ENCODE peak calls at places on chromosome X, in eight cellular contexts. B is activated B cell treated with CpG ODN at 0.5 μM for 24 hours, C is RWPE1, D is fibroblast of pulmonary artery, Q is cardiac fibroblast, P is choroid plexus epithelial cell, Z is HCT116, E is tibial nerve. J is an unnamed sample.

GRCh38 chrX:136742721-136743379 is 37.9 kb downstream of the ARHGEF6 start:
- DNase-seq in C (no peak), E (no peak), B (no peak), D (no peak), Z (no peak), P (no peak), Q (no peak), J (no peak)

GRCh38 chrX:109270580-109271484 is 211.1 kb downstream of the GUCY2F start:
- DNase-seq in Z (peak; percentile 13), E (no peak), Q (peak; percentile 49), B (no peak), D (peak; percentile 57), P (peak; percentile 12), C (peak; percentile 81), J (no peak)

GRCh38 chrX:39705299-39705698 is 392.5 kb downstream of the BCOR start:
- DNase-seq in Z (peak; percentile 29), P (peak; percentile 93), C (peak; percentile 55), B (no peak), Q (peak; percentile 92), D (peak; percentile 92), E (peak; percentile 19), J (peak; percentile 81)

GRCh38 chrX:13293700-13294099 is 26.2 kb downstream of the ATXN3L start:
- DNase-seq in B (no peak), Q (no peak), C (peak; percentile 56), E (no peak), P (no peak), Z (no peak), D (no peak), J (no peak)

GRCh38 chrX:34653811-34654210 is 3.3 kb downstream of the TMEM47 start:
- DNase-seq in E (no peak), C (no peak), Z (no peak), Q (peak; percentile 50), D (peak; percentile 12), P (peak; percentile 12), B (no peak), J (no peak)

GRCh38 chrX:21738145-21738949 is 19.6 kb downstream of the SMPX start:
- DNase-seq in P (no peak), Q (no peak), E (no peak), C (no peak), D (no peak), Z (no peak), B (no peak), J (peak; percentile 75)

GRCh38 chrX:24282381-24283121 is 31.3 kb downstream of the SUPT20HL2 start:
- DNase-seq in C (no peak), Z (no peak), Q (peak; percentile 14), B (no peak), E (no peak), D (peak; percentile 48), P (peak; percentile 31), J (no peak)

GRCh38 chrX:56762707-56763555 is 33.9 kb downstream of the NBDY start:
- DNase-seq in E (no peak), C (no peak), Z (no peak), B (no peak), P (no peak), Q (no peak), D (no peak), J (no peak)

GRCh38 chrX:53319614-53320542 is 38.5 kb upstream of the IQSEC2 start:
- DNase-seq in Q (no peak), B (no peak), C (no peak), E (no peak), P (no peak), Z (no peak), D (no peak), J (no peak)

GRCh38 chrX:114903618-114904017 is 113.8 kb downstream of the IL13RA2 start:
- DNase-seq in Q (no peak), Z (no peak), D (no peak), P (no peak), E (no peak), B (no peak), C (no peak), J (no peak)

GRCh38 chrX:33465137-33465536 is 253.8 kb upstream of the DMD start:
- DNase-seq in C (no peak), E (no peak), D (no peak), P (peak; percentile 0), Q (no peak), B (no peak), Z (no peak), J (no peak)

GRCh38 chrX:109707322-109707721 is 25.7 kb downstream of the ACSL4 start:
- DNase-seq in E (no peak), P (no peak), Q (no peak), B (no peak), Z (no peak), C (no peak), D (no peak), J (no peak)

GRCh38 chrX:110675866-110676265 is 119.8 kb downstream of the CHRDL1 start:
- DNase-seq in B (no peak), C (no peak), Q (no peak), D (no peak), Z (no peak), P (no peak), E (no peak), J (no peak)

GRCh38 chrX:108811891-108812290 is 75.5 kb upstream of the IRS4 start:
- DNase-seq in Z (no peak), B (no peak), E (no peak), D (no peak), Q (no peak), C (no peak), P (no peak), J (no peak)

GRCh38 chrX:118727686-118728339 is 407 bp downstream of the IL13RA1 start:
- DNase-seq in P (no peak), C (no peak), E (no peak), B (no peak), D (peak; percentile 44), Q (peak; percentile 20), Z (no peak), J (no peak)

GRCh38 chrX:16524327-16524726 is 125.6 kb upstream of the S100G start:
- DNase-seq in P (no peak), B (no peak), D (no peak), C (no peak), Z (no peak), E (no peak), Q (no peak), J (no peak)

GRCh38 chrX:65926095-65927019 is 113.5 kb downstream of the VSIG4 start:
- DNase-seq in E (no peak), B (no peak), Z (no peak), Q (no peak), D (no peak), P (no peak), C (no peak), J (no peak)

GRCh38 chrX:120260369-120260768 is 9.8 kb downstream of the ZBTB33 start:
- DNase-seq in B (no peak), Q (no peak), P (no peak), C (peak; percentile 69), D (no peak), Z (no peak), E (no peak), J (no peak)

DNA sequence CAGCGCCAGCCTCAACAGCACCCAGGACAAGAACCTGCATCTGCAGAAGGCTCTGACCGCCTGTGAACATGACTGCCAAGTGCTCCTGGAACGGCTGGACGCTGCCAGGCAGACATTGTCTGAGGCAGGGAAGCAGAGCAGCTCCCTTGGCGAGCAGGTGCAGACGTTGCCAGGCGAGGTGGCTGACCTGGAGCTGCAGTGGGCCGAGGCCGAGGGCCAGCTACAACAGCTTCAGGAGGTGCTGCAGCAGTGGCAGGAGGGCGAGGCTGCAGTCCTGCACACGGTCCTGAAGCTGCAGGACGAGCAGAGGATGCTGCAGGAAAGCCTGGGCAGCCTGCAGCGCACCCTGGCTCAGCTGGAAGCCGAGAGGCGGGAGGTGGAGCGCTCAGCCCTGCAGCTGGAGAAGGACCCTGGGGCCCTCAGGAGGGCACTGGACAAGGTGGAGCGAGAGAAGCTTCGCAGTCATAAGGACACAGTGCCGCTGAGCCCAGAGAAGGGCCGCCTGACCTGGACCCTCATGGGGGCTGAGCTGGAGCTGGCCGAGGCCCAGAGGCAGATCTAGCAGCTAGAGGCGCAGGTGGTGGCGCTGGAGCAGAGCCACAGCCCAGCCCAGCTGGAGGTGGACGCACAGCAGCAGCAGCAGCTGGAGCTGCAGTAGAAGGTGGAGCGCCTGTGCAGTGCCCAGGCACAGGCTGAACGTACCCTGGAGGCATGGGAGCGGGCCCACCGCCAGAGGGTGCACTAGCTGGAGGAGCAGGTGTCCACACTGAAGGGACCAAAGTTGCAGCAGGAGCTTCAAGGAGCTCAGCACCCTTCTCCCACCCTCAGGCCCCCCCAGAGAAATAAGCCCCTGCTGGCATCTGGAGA is 16.4 kb downstream of the SMIM10L2A start:
- DNase-seq in D (no peak), C (no peak), P (no peak), Q (no peak), E (no peak), B (no peak), Z (no peak), J (no peak)
- TF ChIP-seq CTCF in D (no peak), C (no peak), P (no peak), Q (no peak), E (no peak), B (no peak), Z (peak; percentile 52), J (no peak)

GRCh38 chrX:43718956-43719355 is 62.9 kb downstream of the MAOA start:
- DNase-seq in C (no peak), B (no peak), E (no peak), P (no peak), Z (no peak), Q (no peak), D (no peak), J (no peak)
- TF ChIP-seq CTCF in C (no peak), B (no peak), E (no peak), P (no peak), Z (no peak), Q (no peak), D (no peak), J (no peak)

GRCh38 chrX:7190157-7190556 is 42.2 kb upstream of the PUDP start:
- DNase-seq in C (no peak), D (no peak), Z (no peak), Q (no peak), E (no peak), B (no peak), P (no peak), J (no peak)
- TF ChIP-seq CTCF in C (no peak), D (no peak), Z (no peak), Q (no peak), E (no peak), B (no peak), P (no peak), J (no peak)

GRCh38 chrX:26778320-26778888 is 562.4 kb downstream of the MAGEB5 start:
- DNase-seq in E (no peak), Z (peak; percentile 4), Q (peak; percentile 0), C (no peak), P (no peak), B (no peak), D (no peak), J (no peak)

GRCh38 chrX:26788402-26788998 is 572.5 kb downstream of the MAGEB5 start:
- DNase-seq in E (no peak), D (no peak), P (peak; percentile 8), Q (peak; percentile 16), Z (no peak), B (no peak), C (no peak), J (no peak)

DNA sequence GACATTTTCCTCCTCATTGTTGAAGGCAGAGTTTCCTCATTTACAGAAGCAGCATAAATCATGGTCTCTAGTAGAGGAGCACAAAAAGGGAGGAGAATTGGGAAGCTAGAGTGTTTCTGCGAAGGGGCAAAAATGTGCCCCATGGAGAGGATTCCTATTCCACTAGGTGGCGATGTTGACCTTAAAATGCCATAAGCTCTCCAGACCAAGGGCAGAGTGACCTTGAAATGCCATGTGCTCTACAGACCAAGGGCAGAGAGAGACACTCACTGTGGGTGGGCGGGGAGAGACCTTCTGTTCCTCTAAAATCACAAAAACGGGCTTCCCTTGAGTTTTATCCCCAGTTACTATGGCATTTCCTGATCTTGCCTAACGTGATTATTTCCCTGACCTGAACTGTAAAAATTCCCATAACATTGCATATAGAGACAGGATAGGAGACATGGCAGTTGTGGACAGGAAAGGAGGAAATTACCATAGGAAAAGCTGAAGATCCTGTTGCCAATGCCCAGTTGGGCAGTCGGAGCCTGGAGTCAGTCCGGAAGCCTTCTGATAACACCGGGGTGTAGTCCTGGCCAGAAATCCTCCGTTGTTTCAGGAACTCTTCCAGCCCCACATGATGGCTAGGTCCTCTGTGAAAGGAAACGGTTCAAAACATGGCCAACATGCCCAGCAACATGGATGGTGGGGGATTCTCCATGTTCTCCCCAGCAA is 567.7 kb downstream of the MAGEB5 start:
- DNase-seq in Z (peak; percentile 29), B (no peak), D (peak; percentile 25), P (peak; percentile 62), Q (peak; percentile 48), C (no peak), E (no peak), J (no peak)
- TF ChIP-seq CTCF in Z (peak; percentile 43), B (no peak), D (peak; percentile 24), P (peak; percentile 74), Q (peak; percentile 39), C (peak; percentile 19), E (peak; percentile 26), J (no peak)

J was measured in gastrocnemius medialis.